ENCODE peak calls at places on chromosome 7, in eight cellular contexts. X is T-cell; J is A673; U is hepatocyte; B is GM23248; S is cardiac fibroblast; L is HTR-8/SVneo; P is stimulated activated CD4-positive, alpha-beta T cell treated with anti-CD3 and anti-CD28 coated beads, Interleukin-15, amount 100 ng/mL, for 1 hour. Y is an unnamed sample.

GRCh38 chr7:142750321-142750938 is 1.2 kb downstream of the PRSS1 start:
- DNase-seq in X (no peak), P (no peak), S (no peak), U (no peak), L (no peak), B (no peak), J (no peak), Y (no peak)

GRCh38 chr7:93890041-93890463 is 501 bp downstream of the TFPI2 start:
- DNase-seq in L (no peak), X (no peak), U (peak; percentile 56), B (peak; percentile 85), P (no peak), S (peak; percentile 78), J (peak; percentile 69), Y (no peak)

GRCh38 chr7:71459137-71459536 is 327.2 kb downstream of the GALNT17 start:
- DNase-seq in U (no peak), J (no peak), S (no peak), L (no peak), X (no peak), P (no peak), B (no peak), Y (no peak)

GRCh38 chr7:149295481-149295850 is 33.5 kb downstream of the ZNF783 start:
- DNase-seq in S (no peak), P (no peak), J (no peak), B (no peak), U (no peak), L (no peak), X (no peak), Y (no peak)

GRCh38 chr7:34091330-34091917 is 186.1 kb downstream of the BMPER start:
- DNase-seq in X (no peak), J (peak; percentile 78), P (no peak), B (peak; percentile 70), L (no peak), U (peak; percentile 49), S (peak; percentile 89), Y (peak; percentile 9)

GRCh38 chr7:100396421-100396982 is 23.2 kb downstream of the PILRA start:
- DNase-seq in L (no peak), B (no peak), S (no peak), P (no peak), J (no peak), X (no peak), U (no peak), Y (no peak)

GRCh38 chr7:112053405-112054069 is 152.7 kb downstream of the DOCK4 start:
- DNase-seq in J (no peak), S (no peak), P (no peak), L (no peak), B (no peak), X (no peak), U (no peak), Y (no peak)

GRCh38 chr7:22319424-22320403 is 37.2 kb downstream of the RAPGEF5 start:
- DNase-seq in J (peak; percentile 87), P (no peak), B (no peak), S (no peak), U (no peak), L (no peak), X (no peak), Y (no peak)

GRCh38 chr7:139727151-139727705 is 50.6 kb downstream of the HIPK2 start:
- DNase-seq in J (no peak), U (no peak), S (peak; percentile 87), X (no peak), L (no peak), P (no peak), B (peak; percentile 74), Y (no peak)

GRCh38 chr7:28988818-28989595 is 30.9 kb upstream of the TRIL start:
- DNase-seq in U (no peak), P (no peak), S (peak; percentile 98), J (peak; percentile 68), L (peak; percentile 15), X (no peak), B (peak; percentile 97), Y (no peak)

GRCh38 chr7:132709971-132710567 is 133.8 kb upstream of the PLXNA4 start:
- DNase-seq in J (peak; percentile 53), X (no peak), B (peak; percentile 68), U (peak; percentile 19), P (no peak), S (peak; percentile 68), L (peak; percentile 7), Y (no peak)

GRCh38 chr7:121544726-121545125 is 148.6 kb upstream of the FAM3C start:
- DNase-seq in S (peak; percentile 98), B (peak; percentile 93), P (no peak), X (no peak), U (peak; percentile 28), J (peak; percentile 42), L (peak; percentile 59), Y (no peak)

GRCh38 chr7:139430443-139430842 is 53.0 kb downstream of the KLRG2 start:
- DNase-seq in P (no peak), U (no peak), S (no peak), J (no peak), B (no peak), X (no peak), L (no peak), Y (no peak)

GRCh38 chr7:2530076-2530967 is 10.7 kb downstream of the LFNG start:
- DNase-seq in P (peak; percentile 58), U (no peak), J (no peak), B (peak; percentile 60), S (peak; percentile 45), X (peak; percentile 83), L (no peak), Y (no peak)

GRCh38 chr7:77453531-77453930 is 37.4 kb upstream of the GSAP start:
- DNase-seq in J (no peak), B (peak; percentile 63), X (no peak), L (no peak), U (no peak), S (peak; percentile 84), P (no peak), Y (peak; percentile 2)

GRCh38 chr7:7315851-7316250 is 133.5 kb downstream of the C1GALT1 start:
- DNase-seq in L (no peak), P (no peak), S (no peak), X (no peak), U (no peak), B (no peak), J (no peak), Y (no peak)

GRCh38 chr7:108072739-108073138 is 57.4 kb downstream of the LAMB4 start:
- DNase-seq in U (no peak), B (no peak), L (no peak), S (no peak), P (no peak), J (no peak), X (no peak), Y (no peak)

GRCh38 chr7:157622000-157622399 is 285.2 kb downstream of the DNAJB6 start:
- DNase-seq in L (no peak), B (no peak), S (no peak), X (peak; percentile 41), J (no peak), P (no peak), U (no peak), Y (no peak)

GRCh38 chr7:74579800-74580685 is 77.5 kb upstream of the GTF2I start:
- DNase-seq in B (peak; percentile 68), P (no peak), S (peak; percentile 18), U (peak; percentile 86), X (no peak), L (no peak), J (no peak), Y (no peak)

GRCh38 chr7:70717553-70718248 is 414.2 kb upstream of the GALNT17 start:
- DNase-seq in X (no peak), B (no peak), S (no peak), L (no peak), P (no peak), J (no peak), U (no peak), Y (no peak)

GRCh38 chr7:110105840-110106239 is 985.1 kb upstream of the LRRN3 start:
- DNase-seq in B (no peak), P (no peak), U (no peak), X (no peak), J (no peak), L (no peak), S (no peak), Y (peak; percentile 55)

GRCh38 chr7:116392806-116393205 is 106.7 kb upstream of the CAV2 start:
- DNase-seq in U (no peak), B (no peak), S (no peak), L (no peak), J (no peak), P (no peak), X (no peak), Y (no peak)

GRCh38 chr7:104931181-104931781 is 82.7 kb upstream of the KMT2E start:
- DNase-seq in L (no peak), P (no peak), S (no peak), B (no peak), X (no peak), U (no peak), J (peak; percentile 49), Y (no peak)

GRCh38 chr7:14123923-14124322 is 134.5 kb upstream of the ETV1 start:
- DNase-seq in P (no peak), U (no peak), S (no peak), B (no peak), L (no peak), X (no peak), J (no peak), Y (no peak)

GRCh38 chr7:1802899-1803298 is 132.8 kb downstream of the ELFN1 start:
- DNase-seq in X (no peak), B (no peak), S (no peak), P (no peak), L (no peak), J (no peak), U (no peak), Y (no peak)

GRCh38 chr7:156005202-156005821 is 193.0 kb upstream of the SHH start:
- DNase-seq in U (no peak), B (no peak), L (no peak), J (no peak), P (no peak), X (no peak), S (no peak), Y (no peak)

GRCh38 chr7:2353650-2354172 is 916 bp upstream of the EIF3B start:
- DNase-seq in X (peak; percentile 87), J (peak; percentile 93), S (peak; percentile 93), U (peak; percentile 94), P (peak; percentile 88), B (peak; percentile 95), L (peak; percentile 99), Y (no peak)

GRCh38 chr7:149701495-149702240 is 71.7 kb downstream of the ZNF467 start:
- DNase-seq in J (no peak), P (no peak), U (no peak), X (no peak), S (no peak), B (no peak), L (no peak), Y (no peak)

GRCh38 chr7:1698951-1699350 is 28.9 kb downstream of the ELFN1 start:
- DNase-seq in P (no peak), L (no peak), B (no peak), J (no peak), U (no peak), S (no peak), X (no peak), Y (no peak)

GRCh38 chr7:50953303-50953702 is 170.6 kb upstream of the GRB10 start:
- DNase-seq in X (no peak), J (no peak), L (no peak), S (peak; percentile 86), P (no peak), B (peak; percentile 11), U (no peak), Y (no peak)

GRCh38 chr7:115676080-115676479 is 354.5 kb downstream of the TFEC start:
- DNase-seq in S (peak; percentile 15), B (peak; percentile 60), U (peak; percentile 28), X (no peak), P (no peak), J (peak; percentile 72), L (no peak), Y (peak; percentile 86)

GRCh38 chr7:130293521-130293920 is 560 bp downstream of the CPA4 start:
- DNase-seq in J (no peak), L (no peak), U (no peak), B (no peak), S (no peak), P (no peak), X (no peak), Y (no peak)

GRCh38 chr7:29386196-29386765 is 177.4 kb upstream of the PRR15 start:
- DNase-seq in P (no peak), S (no peak), B (no peak), X (no peak), U (no peak), L (no peak), J (peak; percentile 77), Y (peak; percentile 16)

Y was measured in SHP77 treated with DMSO at 0.1 percent for 48 hours.